ENCODE peak calls at places on chromosome 17, in six cellular contexts. D is astrocyte, U is heart left ventricle, W is A673, F is cardiac muscle cell, H is left lung. A is an unnamed sample.

GRCh38 chr17:31535581-31535981 is 144.1 kb downstream of the RAB11FIP4 start:
- DNase-seq in D (no peak), U (no peak), W (no peak), F (no peak), H (no peak), A (no peak)

GRCh38 chr17:8153550-8153956 is 1.3 kb upstream of the PER1 start:
- DNase-seq in D (peak), U (peak), W (peak), F (no peak), H (peak), A (peak)

GRCh38 chr17:6623941-6624340 is 16.6 kb downstream of the KIAA0753 start:
- DNase-seq in D (no peak), U (no peak), W (no peak), F (no peak), H (no peak), A (no peak)

GRCh38 chr17:75404739-75405364 is 626 bp downstream of the GRB2 start:
- DNase-seq in D (no peak), U (no peak), W (peak), F (peak), H (peak), A (peak)

GRCh38 chr17:55434721-55435120 is 13.1 kb upstream of the MMD start:
- DNase-seq in D (no peak), U (no peak), W (no peak), F (no peak), H (no peak), A (no peak)

GRCh38 chr17:57210224-57210553 is 46.1 kb upstream of the MSI2 start:
- DNase-seq in D (peak), U (no peak), W (no peak), F (no peak), H (no peak), A (no peak)

GRCh38 chr17:21072623-21073278 is 29.9 kb upstream of the USP22 start:
- DNase-seq in D (no peak), U (no peak), W (no peak), F (no peak), H (no peak), A (no peak)

GRCh38 chr17:81026266-81027036 is 8.5 kb upstream of the BAIAP2 start:
- DNase-seq in D (no peak), U (no peak), W (no peak), F (no peak), H (peak), A (no peak)

GRCh38 chr17:62931101-62931500 is 34.9 kb upstream of the TANC2 start:
- DNase-seq in D (peak), U (no peak), W (no peak), F (no peak), H (no peak), A (no peak)

GRCh38 chr17:76631821-76632565 is 11.6 kb downstream of the ST6GALNAC1 start:
- DNase-seq in D (no peak), U (no peak), W (no peak), F (no peak), H (no peak), A (no peak)

GRCh38 chr17:4565209-4566141 is 5.1 kb upstream of the GGT6 start:
- DNase-seq in D (peak), U (peak), W (peak), F (peak), H (no peak), A (peak)

GRCh38 chr17:45692661-45693060 is 91.5 kb upstream of the CRHR1 start:
- DNase-seq in D (no peak), U (no peak), W (no peak), F (no peak), H (no peak), A (no peak)
- H3K4me3 ChIP-seq in D (no peak), U (no peak), W (no peak), F (no peak), H (no peak), A (no peak)

GRCh38 chr17:46266656-46267544 is 28.0 kb upstream of the LRRC37A start:
- DNase-seq in D (peak), U (peak), W (peak), F (peak), H (peak), A (peak)
- TF ChIP-seq CTCF in D (no peak), U (no peak), W (no peak), F (no peak), H (no peak), A (no peak)

GRCh38 chr17:49717371-49717841 is 9.6 kb upstream of the SLC35B1 start:
- DNase-seq in D (no peak), U (no peak), W (no peak), F (no peak), H (no peak), A (no peak)

GRCh38 chr17:49715717-49716279 is 8.0 kb upstream of the SLC35B1 start:
- DNase-seq in D (no peak), U (no peak), W (no peak), F (no peak), H (no peak), A (no peak)

GRCh38 chr17:49716952-49717351 is 9.2 kb upstream of the SLC35B1 start:
- DNase-seq in D (no peak), U (no peak), W (no peak), F (no peak), H (no peak), A (no peak)

DNA sequence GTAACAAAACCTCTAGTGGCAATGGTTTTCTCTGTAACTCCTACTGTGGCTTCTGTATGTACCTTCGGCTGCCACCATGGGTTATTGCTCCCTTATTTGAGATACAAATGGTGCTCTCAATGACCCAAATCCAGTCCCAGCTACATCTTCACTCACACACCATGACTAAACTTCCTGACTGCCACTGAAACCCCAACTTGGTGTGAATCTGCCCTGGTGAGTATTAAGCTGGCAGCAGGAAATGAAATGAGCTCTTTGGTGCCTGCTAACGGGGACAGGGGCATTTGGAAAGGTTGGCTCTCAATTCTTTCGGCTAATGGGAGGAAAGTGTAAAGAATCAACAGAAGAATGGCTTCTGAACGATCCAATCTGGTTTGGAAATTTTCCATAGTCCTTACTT is 7.5 kb upstream of the SLC35B1 start:
- DNase-seq in D (no peak), U (no peak), W (no peak), F (no peak), H (no peak), A (no peak)
- H3K27ac ChIP-seq in D (no peak), U (no peak), W (no peak), F (peak), H (peak), A (peak)

GRCh38 chr17:82334204-82334621 is 647 bp upstream of the SECTM1 start:
- DNase-seq in D (no peak), U (no peak), W (no peak), F (no peak), H (peak), A (no peak)
- H3K4me3 ChIP-seq in D (no peak), U (peak), W (peak), F (no peak), H (peak), A (peak)

GRCh38 chr17:66739553-66739952 is 95.4 kb upstream of the CACNG5 start:
- DNase-seq in D (no peak), U (no peak), W (no peak), F (no peak), H (no peak), A (no peak)

GRCh38 chr17:66734544-66734943 is 100.4 kb upstream of the CACNG5 start:
- DNase-seq in D (no peak), U (no peak), W (no peak), F (no peak), H (no peak), A (no peak)

GRCh38 chr17:66740226-66740625 is 94.7 kb upstream of the CACNG5 start:
- DNase-seq in D (no peak), U (no peak), W (no peak), F (no peak), H (no peak), A (no peak)

GRCh38 chr17:66733759-66734158 is 101.2 kb upstream of the CACNG5 start:
- DNase-seq in D (no peak), U (no peak), W (no peak), F (no peak), H (no peak), A (no peak)

GRCh38 chr17:66737524-66737923 is 97.4 kb upstream of the CACNG5 start:
- DNase-seq in D (peak), U (peak), W (peak), F (peak), H (no peak), A (no peak)
- TF ChIP-seq CTCF in D (no peak), U (peak), W (peak), F (peak), H (no peak), A (no peak)

DNA sequence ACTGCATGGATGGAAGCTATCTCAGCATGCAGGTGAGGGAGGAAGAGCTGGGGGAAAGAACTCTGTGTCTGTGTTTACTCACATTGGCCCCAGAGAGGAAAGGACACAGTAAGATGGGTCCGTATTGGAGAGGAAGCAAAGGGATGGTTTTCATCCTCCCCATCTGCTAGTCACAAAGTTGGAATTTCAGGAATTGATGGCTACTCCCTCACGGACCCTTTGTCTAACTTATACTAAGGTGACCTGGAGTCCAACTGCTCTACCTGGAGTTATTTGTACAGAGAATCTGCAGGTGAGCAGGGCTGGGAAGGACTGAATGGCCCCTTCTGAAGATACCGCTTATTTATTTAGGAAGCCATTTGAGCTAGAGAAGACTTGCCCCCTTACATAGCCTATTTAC is 55.1 kb downstream of the WNT3 start:
- DNase-seq in D (no peak), U (no peak), W (no peak), F (no peak), H (no peak), A (no peak)
- H3K27ac ChIP-seq in D (no peak), U (no peak), W (no peak), F (no peak), H (no peak), A (no peak)

GRCh38 chr17:19647697-19648474 is 665 bp upstream of the ALDH3A2 start:
- DNase-seq in D (peak), U (peak), W (peak), F (peak), H (peak), A (peak)
- H3K4me3 ChIP-seq in D (peak), U (peak), W (peak), F (peak), H (peak), A (peak)

GRCh38 chr17:82385559-82386255 is 14.1 kb downstream of the UTS2R start:
- DNase-seq in D (no peak), U (no peak), W (no peak), F (no peak), H (peak), A (no peak)

GRCh38 chr17:82386256-82386831 is 14.8 kb downstream of the UTS2R start:
- DNase-seq in D (no peak), U (no peak), W (no peak), F (no peak), H (peak), A (no peak)

GRCh38 chr17:82384051-82384729 is 12.6 kb downstream of the UTS2R start:
- DNase-seq in D (no peak), U (no peak), W (no peak), F (no peak), H (peak), A (peak)

GRCh38 chr17:82383411-82383810 is 11.8 kb downstream of the UTS2R start:
- DNase-seq in D (no peak), U (no peak), W (no peak), F (no peak), H (peak), A (no peak)

GRCh38 chr17:82384730-82385429 is 13.3 kb downstream of the UTS2R start:
- DNase-seq in D (peak), U (peak), W (no peak), F (no peak), H (peak), A (peak)
- TF ChIP-seq CTCF in D (no peak), U (no peak), W (no peak), F (no peak), H (no peak), A (no peak)

GRCh38 chr17:17364338-17364667 is 61.1 kb downstream of the NT5M start:
- DNase-seq in D (no peak), U (no peak), W (no peak), F (no peak), H (peak), A (no peak)
- H3K27ac ChIP-seq in D (no peak), U (peak), W (no peak), F (no peak), H (no peak), A (no peak)